ENCODE peak calls at places on chromosomes 7 and 10, in eight cellular contexts. N, U, X, O, D, A, I and P are unnamed samples.
A peak's percentile ranks its signal among the peaks of the same experiment; 100 is the strongest.

GRCh38 chr10:132793871-132794849 is 8.2 kb upstream of the NKX6-2 start:
- DNase-seq in N (no peak), U (no peak), X (no peak), O (no peak), D (no peak), A (no peak), I (no peak), P (no peak)

GRCh38 chr10:58326967-58327381 is 7.8 kb upstream of the UBE2D1 start:
- DNase-seq in N (no peak), U (peak; percentile 72), X (peak; percentile 70), O (peak; percentile 16), D (no peak), A (no peak), I (peak; percentile 12), P (no peak)

GRCh38 chr10:117617664-117618063 is 75.1 kb downstream of the EMX2 start:
- DNase-seq in N (no peak), U (peak; percentile 10), X (no peak), O (no peak), D (no peak), A (no peak), I (no peak), P (no peak)

GRCh38 chr10:819326-819725 is 112.2 kb downstream of the LARP4B start:
- DNase-seq in N (no peak), U (no peak), X (no peak), O (no peak), D (no peak), A (no peak), I (no peak), P (no peak)

GRCh38 chr7:37730489-37730888 is 46.9 kb downstream of the GPR141 start:
- DNase-seq in N (no peak), U (no peak), X (no peak), O (no peak), D (no peak), A (no peak), I (no peak), P (no peak)

GRCh38 chr7:120949393-120949799 is 1.2 kb upstream of the ING3 start:
- DNase-seq in N (no peak), U (no peak), X (no peak), O (no peak), D (no peak), A (no peak), I (no peak), P (no peak)

GRCh38 chr7:98805956-98806838 is 63.6 kb downstream of the TMEM130 start:
- DNase-seq in N (no peak), U (no peak), X (no peak), O (no peak), D (no peak), A (no peak), I (no peak), P (no peak)

GRCh38 chr10:77522268-77522809 is 115.3 kb downstream of the KCNMA1 start:
- DNase-seq in N (no peak), U (peak; percentile 51), X (peak; percentile 37), O (no peak), D (no peak), A (no peak), I (no peak), P (no peak)

GRCh38 chr7:2859952-2860351 is 15.8 kb upstream of the GNA12 start:
- DNase-seq in N (no peak), U (no peak), X (no peak), O (peak; percentile 66), D (no peak), A (no peak), I (no peak), P (no peak)

GRCh38 chr7:117259626-117260025 is 63.2 kb downstream of the WNT2 start:
- DNase-seq in N (no peak), U (no peak), X (no peak), O (no peak), D (no peak), A (no peak), I (no peak), P (no peak)

GRCh38 chr7:154856737-154857136 is 146.2 kb downstream of the PAXIP1 start:
- DNase-seq in N (no peak), U (no peak), X (no peak), O (no peak), D (no peak), A (no peak), I (no peak), P (no peak)

GRCh38 chr7:1839701-1840100 is 169.6 kb downstream of the ELFN1 start:
- DNase-seq in N (no peak), U (peak; percentile 39), X (no peak), O (peak; percentile 8), D (peak; percentile 45), A (no peak), I (no peak), P (no peak)

GRCh38 chr10:13496164-13496563 is 32.6 kb downstream of the BEND7 start:
- DNase-seq in N (no peak), U (no peak), X (no peak), O (no peak), D (no peak), A (no peak), I (no peak), P (no peak)

GRCh38 chr7:44348300-44348699 is 22.9 kb upstream of the CAMK2B start:
- DNase-seq in N (no peak), U (peak; percentile 90), X (peak; percentile 79), O (no peak), D (no peak), A (no peak), I (no peak), P (no peak)

GRCh38 chr7:69693042-69693441 is 94.8 kb downstream of the AUTS2 start:
- DNase-seq in N (no peak), U (no peak), X (no peak), O (no peak), D (no peak), A (no peak), I (no peak), P (no peak)

GRCh38 chr10:31081937-31082635 is 50.4 kb upstream of the ZNF438 start:
- DNase-seq in N (no peak), U (no peak), X (no peak), O (no peak), D (no peak), A (no peak), I (no peak), P (no peak)

GRCh38 chr10:67839957-67840356 is 2.0 kb upstream of the DNAJC12 start:
- DNase-seq in N (no peak), U (no peak), X (no peak), O (no peak), D (no peak), A (no peak), I (no peak), P (no peak)

GRCh38 chr10:12503311-12503710 is 154.0 kb downstream of the CAMK1D start:
- DNase-seq in N (no peak), U (peak; percentile 48), X (no peak), O (no peak), D (no peak), A (peak; percentile 33), I (no peak), P (no peak)

GRCh38 chr10:6191569-6191968 is 11.2 kb upstream of the PFKFB3 start:
- DNase-seq in N (no peak), U (no peak), X (no peak), O (no peak), D (no peak), A (no peak), I (no peak), P (no peak)

GRCh38 chr10:6195891-6196290 is 6.8 kb upstream of the PFKFB3 start:
- DNase-seq in N (no peak), U (no peak), X (no peak), O (no peak), D (no peak), A (no peak), I (peak; percentile 59), P (no peak)

GRCh38 chr10:6197274-6197673 is 5.5 kb upstream of the PFKFB3 start:
- DNase-seq in N (no peak), U (no peak), X (no peak), O (no peak), D (no peak), A (no peak), I (no peak), P (no peak)

GRCh38 chr10:6195376-6195775 is 7.4 kb upstream of the PFKFB3 start:
- DNase-seq in N (no peak), U (no peak), X (no peak), O (no peak), D (no peak), A (no peak), I (no peak), P (no peak)

GRCh38 chr10:6194291-6194690 is 8.4 kb upstream of the PFKFB3 start:
- DNase-seq in N (no peak), U (no peak), X (no peak), O (no peak), D (no peak), A (no peak), I (no peak), P (no peak)
- H3K4me1 ChIP-seq in N (peaks cover 33% of the 10 kb centered on the region), U (peaks cover 5% of the 10 kb centered on the region), X (no peaks in the 10 kb centered on the region), O (peaks cover 54% of the 10 kb centered on the region), D (peaks cover 48% of the 10 kb centered on the region), A (no peaks in the 10 kb centered on the region), I (peaks cover 30% of the 10 kb centered on the region), P (no peaks in the 10 kb centered on the region)

GRCh38 chr10:21510218-21511070 is 15.0 kb downstream of the SKIDA1 start:
- DNase-seq in N (no peak), U (peak; percentile 86), X (peak; percentile 86), O (no peak), D (no peak), A (no peak), I (no peak), P (no peak)
- H3K4me3 ChIP-seq in N (peak overlapping the region; percentile 80), U (peak overlapping the region; percentile 92), X (peak overlapping the region; percentile 64), O (no peak overlapping the region), D (peak overlapping the region; percentile 44), A (peak overlapping the region; percentile 33), I (peak overlapping the region; percentile 31), P (no peak overlapping the region)

DNA sequence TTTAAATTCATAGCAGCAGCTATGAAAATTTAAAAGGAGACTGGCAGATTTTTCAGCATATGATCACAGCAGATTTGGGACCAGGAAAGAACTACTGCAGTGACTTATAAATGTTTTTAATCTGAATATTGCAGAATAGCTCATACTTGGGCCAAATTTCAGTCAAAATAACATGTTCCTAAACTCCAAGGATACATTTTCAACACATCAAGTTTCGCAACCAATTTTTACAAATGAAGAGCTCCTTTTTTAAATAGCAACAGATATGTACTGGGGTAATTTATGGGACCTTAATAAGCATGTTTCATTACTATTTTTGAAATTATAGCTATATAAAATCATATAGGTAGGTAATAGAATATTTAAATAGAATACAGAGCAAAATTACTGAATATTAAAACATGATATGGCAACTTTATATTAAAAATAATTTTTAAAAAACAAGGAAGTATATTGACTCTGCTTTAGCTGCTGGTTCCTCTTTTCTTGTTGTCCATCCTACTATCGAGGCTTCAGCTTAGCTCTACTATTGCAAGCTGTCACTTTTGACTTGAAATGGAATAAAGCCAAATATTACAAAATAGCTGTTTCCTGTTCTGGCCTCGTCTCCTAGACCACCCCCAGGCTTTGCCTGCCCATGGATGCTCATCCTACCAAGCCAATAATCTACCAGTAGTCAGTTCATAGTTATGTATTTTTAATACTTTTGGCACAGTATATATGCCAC is 123.1 kb downstream of the NRBF2 start:
- DNase-seq in N (no peak), U (no peak), X (no peak), O (no peak), D (no peak), A (no peak), I (no peak), P (no peak)
- H3K4me1 ChIP-seq in N (peaks cover 15% of the 10 kb centered on the region), U (peaks cover 7% of the 10 kb centered on the region), X (peaks cover 80% of the 10 kb centered on the region), O (peaks cover 47% of the 10 kb centered on the region), D (peaks cover 73% of the 10 kb centered on the region), A (peaks cover 30% of the 10 kb centered on the region), I (peaks cover 91% of the 10 kb centered on the region), P (peaks cover 88% of the 10 kb centered on the region)

DNA sequence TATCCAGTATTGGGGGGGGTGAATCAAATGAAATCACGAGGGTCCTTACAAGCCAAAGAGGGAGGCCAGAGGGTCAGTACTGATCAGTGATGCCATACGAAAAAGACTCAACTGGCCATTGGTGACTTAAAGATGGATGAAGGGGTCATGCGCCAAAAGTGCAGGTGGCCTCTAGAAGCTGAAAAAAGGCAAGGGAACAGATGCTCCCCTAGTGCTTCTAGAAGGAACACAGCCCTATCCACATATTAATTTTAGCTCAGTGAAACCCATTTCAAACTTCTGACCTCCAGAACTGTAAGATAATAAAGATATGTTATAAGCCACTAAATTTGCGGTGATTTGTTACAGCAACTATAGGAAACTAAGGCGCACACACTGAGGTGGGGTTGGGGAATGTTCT is 62.5 kb downstream of the ABI1 start:
- DNase-seq in N (no peak), U (no peak), X (no peak), O (no peak), D (no peak), A (no peak), I (no peak), P (no peak)
- H3K4me3 ChIP-seq in N (no peak overlapping the region), U (no peak overlapping the region), X (no peak overlapping the region), O (no peak overlapping the region), D (no peak overlapping the region), A (no peak overlapping the region), I (no peak overlapping the region), P (no peak overlapping the region)